ENCODE peak calls at places on chromosomes 13 and 19, in nine cellular contexts. A, I, X, P, G, E, U, J and C are unnamed samples.
A peak's percentile ranks its signal among the peaks of the same experiment; 100 is the strongest.

GRCh38 chr13:91017031-91017668 is 330.3 kb upstream of the MIR17HG start:
- DNase-seq in X (peak; percentile 67), J (peak; percentile 34), U (peak; percentile 64), E (peak; percentile 52), I (peak; percentile 78), A (peak; percentile 66), P (peak; percentile 88), G (peak; percentile 67), C (peak; percentile 44)

GRCh38 chr13:33610471-33611015 is 207.4 kb upstream of the RFC3 start:
- DNase-seq in E (no peak), X (no peak), U (peak; percentile 60), P (no peak), A (peak; percentile 58), J (no peak), G (no peak), I (no peak), C (no peak)

GRCh38 chr19:2434721-2435265 is 7.4 kb upstream of the TIMM13 start:
- DNase-seq in P (no peak), E (no peak), U (no peak), J (no peak), G (no peak), A (no peak), X (no peak), I (no peak), C (no peak)

GRCh38 chr19:5645409-5645808 is 22.5 kb downstream of the SAFB start:
- DNase-seq in I (no peak), P (no peak), E (no peak), J (no peak), G (no peak), U (no peak), X (no peak), A (no peak), C (no peak)

GRCh38 chr19:42198676-42199439 is 18.6 kb downstream of the DEDD2 start:
- DNase-seq in I (no peak), A (no peak), X (no peak), U (peak; percentile 32), G (no peak), E (no peak), J (no peak), P (peak; percentile 87), C (peak; percentile 84)

GRCh38 chr19:6479836-6480398 is 1.7 kb downstream of the DENND1C start:
- DNase-seq in U (no peak), G (no peak), E (no peak), P (no peak), X (no peak), I (no peak), J (no peak), A (no peak), C (no peak)

GRCh38 chr13:34361528-34361927 is 543.6 kb downstream of the RFC3 start:
- DNase-seq in U (no peak), P (no peak), I (peak; percentile 47), J (no peak), E (peak; percentile 35), X (peak; percentile 13), A (no peak), G (peak; percentile 17), C (no peak)

GRCh38 chr13:104683789-104684188 is 1617.6 kb upstream of the SLC10A2 start:
- DNase-seq in I (peak; percentile 6), A (peak; percentile 14), U (peak; percentile 37), G (no peak), J (no peak), X (no peak), P (no peak), E (no peak), C (no peak)

GRCh38 chr19:28217064-28217463 is 995.9 kb downstream of the UQCRFS1 start:
- DNase-seq in U (peak; percentile 86), A (peak; percentile 39), E (no peak), P (no peak), X (no peak), G (no peak), J (no peak), I (no peak), C (no peak)

GRCh38 chr13:54859827-54860226 is 1831.2 kb downstream of the OLFM4 start:
- DNase-seq in I (no peak), P (no peak), A (no peak), J (no peak), U (no peak), E (no peak), G (no peak), X (no peak), C (no peak)

GRCh38 chr19:40249781-40250180 is 23.3 kb upstream of the CCNP start:
- DNase-seq in J (no peak), E (no peak), P (no peak), G (no peak), U (no peak), X (no peak), A (no peak), I (no peak), C (no peak)

GRCh38 chr19:3458229-3458555 is 22.1 kb downstream of the SMIM24 start:
- DNase-seq in I (no peak), X (peak; percentile 48), J (no peak), P (no peak), A (peak; percentile 55), E (peak; percentile 39), U (peak; percentile 41), G (no peak), C (no peak)

GRCh38 chr19:39306075-39306474 is 9.9 kb downstream of the IFNL1 start:
- DNase-seq in P (no peak), U (no peak), G (no peak), J (no peak), A (no peak), I (no peak), X (no peak), E (no peak), C (no peak)

GRCh38 chr13:40565282-40566148 is 100.9 kb downstream of the FOXO1 start:
- DNase-seq in I (no peak), U (no peak), J (no peak), E (peak; percentile 7), A (no peak), X (no peak), G (no peak), P (no peak), C (no peak)

GRCh38 chr19:7355871-7356270 is 7.1 kb downstream of the ARHGEF18 start:
- DNase-seq in X (no peak), J (no peak), P (no peak), I (no peak), A (no peak), G (no peak), E (no peak), U (no peak), C (no peak)

GRCh38 chr13:79389031-79389430 is 17.0 kb downstream of the RBM26 start:
- DNase-seq in U (no peak), J (no peak), G (no peak), A (no peak), I (no peak), P (no peak), X (no peak), E (no peak), C (no peak)

GRCh38 chr13:79385694-79386093 is 20.4 kb downstream of the RBM26 start:
- DNase-seq in X (no peak), U (no peak), E (peak; percentile 22), I (peak; percentile 14), A (no peak), J (no peak), G (no peak), P (no peak), C (peak; percentile 80)

GRCh38 chr13:79384022-79384610 is 21.9 kb downstream of the RBM26 start:
- DNase-seq in U (no peak), G (no peak), P (no peak), A (no peak), J (no peak), X (no peak), I (no peak), E (no peak), C (no peak)

GRCh38 chr13:79387853-79388252 is 18.2 kb downstream of the RBM26 start:
- DNase-seq in X (no peak), U (no peak), I (no peak), E (no peak), G (no peak), P (no peak), A (no peak), J (no peak), C (no peak)

DNA sequence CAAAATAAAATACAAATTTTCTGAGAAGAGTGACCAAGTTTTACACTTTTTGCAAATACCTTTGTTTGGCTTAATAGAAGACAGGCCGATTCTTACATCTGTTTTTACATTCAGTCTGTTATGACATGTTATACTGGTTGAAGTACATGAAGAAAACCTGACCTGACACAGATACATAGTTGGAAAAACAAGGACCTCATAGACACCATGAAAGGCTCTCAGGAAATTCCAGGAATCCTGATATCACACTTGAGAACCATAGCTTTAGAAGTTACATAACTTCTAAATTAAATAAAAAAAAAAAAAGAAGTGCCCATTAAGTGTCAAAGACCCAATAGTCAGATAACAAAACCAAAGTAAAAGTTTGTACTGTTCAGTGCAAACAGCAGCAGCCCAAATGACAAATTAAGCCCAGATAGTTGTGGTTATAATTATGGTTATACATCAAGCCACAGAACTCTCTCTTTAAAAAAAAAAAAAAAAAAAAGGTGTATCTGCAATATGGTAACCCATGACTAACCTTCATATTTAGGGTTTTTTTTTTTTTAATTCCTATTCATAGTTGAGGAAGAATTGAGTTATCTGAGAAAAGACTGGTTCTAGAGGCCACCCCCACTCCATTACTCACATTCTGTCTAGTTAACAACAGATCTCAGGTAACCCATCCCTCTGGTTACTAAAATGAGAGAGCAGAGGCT is 19.8 kb downstream of the RBM26 start:
- DNase-seq in P (no peak), U (no peak), A (no peak), I (no peak), X (no peak), J (no peak), E (peak; percentile 13), G (no peak), C (no peak)
- TF ChIP-seq EZH2phosphoT487 in P (no peak), U (no peak), A (no peak), I (no peak), X (no peak), J (no peak), E (no peak), G (no peak), C (no peak)

GRCh38 chr19:18467978-18468377 is 30.0 kb upstream of the ISYNA1 start:
- DNase-seq in A (no peak), X (no peak), J (no peak), U (no peak), G (no peak), I (no peak), P (no peak), E (no peak), C (no peak)
- H3K27ac ChIP-seq in A (no peak overlapping the region), X (no peak overlapping the region), J (peak overlapping the region; percentile 26), U (no peak overlapping the region), G (no peak overlapping the region), I (no peak overlapping the region), P (no peak overlapping the region), E (no peak overlapping the region), C (no peak overlapping the region)

GRCh38 chr13:79483302-79483701 is 2.3 kb downstream of the NDFIP2 start:
- DNase-seq in J (no peak), X (no peak), A (no peak), P (no peak), G (no peak), E (peak; percentile 75), U (no peak), I (peak; percentile 55), C (no peak)
- TF ChIP-seq EZH2phosphoT487 in J (no peak), X (no peak), A (no peak), P (no peak), G (no peak), E (peak; percentile 36), U (no peak), I (no peak), C (no peak)

DNA sequence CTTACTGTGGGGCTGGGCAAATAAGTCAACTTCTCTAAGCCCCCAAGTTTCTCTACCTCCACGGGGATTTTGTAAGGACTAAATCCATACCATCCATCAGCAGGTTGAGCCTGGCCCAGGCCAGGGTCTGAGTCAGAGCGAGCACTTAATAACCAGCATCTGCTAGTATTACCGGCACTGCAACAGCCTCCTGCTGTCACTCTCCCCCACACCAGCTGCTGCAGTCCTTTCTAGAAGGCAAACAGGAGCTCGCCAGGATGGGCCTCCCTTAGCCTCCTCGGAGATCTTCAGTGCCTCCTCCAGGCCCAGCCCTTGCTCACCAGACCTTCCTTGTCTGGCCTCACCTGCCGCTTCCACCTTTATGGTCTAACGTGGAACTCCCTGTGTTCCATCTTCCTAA is 3.2 kb downstream of the NAPA start:
- DNase-seq in A (no peak), U (no peak), X (no peak), J (no peak), G (no peak), P (no peak), E (peak; percentile 64), I (no peak), C (no peak)
- H3K27ac ChIP-seq in A (no peak overlapping the region), U (no peak overlapping the region), X (peak overlapping the region; percentile 97), J (no peak overlapping the region), G (no peak overlapping the region), P (no peak overlapping the region), E (peak overlapping the region; percentile 98), I (no peak overlapping the region), C (no peak overlapping the region)